ENCODE peak calls at places on chromosomes 6 and 20, in eight cellular contexts. Z is spleen; F is fibroblast of lung; E is endodermal cell; Q is stomach; G is mesenchymal stem cell; U is naive thymus-derived CD4-positive, alpha-beta T cell; K is brain microvascular endothelial cell. Y is an unnamed sample. For H3K36me3, the result is how much of the 10 kb centered on the place peaks cover.

GRCh38 chr20:34312544-34313217 is 9.5 kb upstream of the AHCY start:
- DNase-seq in Z (peak), F (peak), E (peak), Q (peak), G (peak), U (peak), K (peak), Y (peak)

GRCh38 chr20:48313346-48313745 is 514.5 kb downstream of the PREX1 start:
- DNase-seq in Z (no peak), F (no peak), E (peak), Q (no peak), G (peak), U (no peak), K (no peak), Y (no peak)

GRCh38 chr20:49409302-49409969 is 73.0 kb downstream of the KCNB1 start:
- DNase-seq in Z (no peak), F (no peak), E (no peak), Q (no peak), G (no peak), U (no peak), K (no peak), Y (no peak)

GRCh38 chr6:155163616-155164015 is 100.2 kb upstream of the CLDN20 start:
- DNase-seq in Z (no peak), F (no peak), E (no peak), Q (no peak), G (no peak), U (no peak), K (no peak), Y (no peak)

GRCh38 chr20:364905-365794 is 15.4 kb upstream of the TRIB3 start:
- DNase-seq in Z (no peak), F (peak), E (no peak), Q (no peak), G (peak), U (no peak), K (peak), Y (peak)

GRCh38 chr6:91453479-91453878 is 866.6 kb upstream of the MAP3K7 start:
- DNase-seq in Z (no peak), F (no peak), E (no peak), Q (no peak), G (no peak), U (no peak), K (no peak), Y (no peak)

GRCh38 chr6:142763205-142763604 is 181.8 kb downstream of the HIVEP2 start:
- DNase-seq in Z (no peak), F (peak), E (no peak), Q (no peak), G (no peak), U (no peak), K (no peak), Y (peak)

GRCh38 chr6:39199976-39200375 is 29.3 kb downstream of the KCNK5 start:
- DNase-seq in Z (no peak), F (no peak), E (no peak), Q (no peak), G (no peak), U (no peak), K (no peak), Y (no peak)

GRCh38 chr6:150133686-150134085 is 9.2 kb upstream of the PPP1R14C start:
- DNase-seq in Z (no peak), F (no peak), E (no peak), Q (no peak), G (no peak), U (no peak), K (no peak), Y (no peak)

GRCh38 chr20:22807045-22807444 is 222.7 kb upstream of the FOXA2 start:
- DNase-seq in Z (no peak), F (no peak), E (no peak), Q (no peak), G (no peak), U (no peak), K (no peak), Y (peak)

GRCh38 chr20:22807646-22808045 is 223.3 kb upstream of the FOXA2 start:
- DNase-seq in Z (no peak), F (no peak), E (peak), Q (peak), G (no peak), U (no peak), K (no peak), Y (peak)

GRCh38 chr20:22810030-22810429 is 225.1 kb upstream of the SSTR4 start:
- DNase-seq in Z (no peak), F (no peak), E (peak), Q (no peak), G (no peak), U (no peak), K (no peak), Y (no peak)

GRCh38 chr20:22810626-22811559 is 224.2 kb upstream of the SSTR4 start:
- DNase-seq in Z (no peak), F (no peak), E (peak), Q (no peak), G (no peak), U (no peak), K (no peak), Y (no peak)

DNA sequence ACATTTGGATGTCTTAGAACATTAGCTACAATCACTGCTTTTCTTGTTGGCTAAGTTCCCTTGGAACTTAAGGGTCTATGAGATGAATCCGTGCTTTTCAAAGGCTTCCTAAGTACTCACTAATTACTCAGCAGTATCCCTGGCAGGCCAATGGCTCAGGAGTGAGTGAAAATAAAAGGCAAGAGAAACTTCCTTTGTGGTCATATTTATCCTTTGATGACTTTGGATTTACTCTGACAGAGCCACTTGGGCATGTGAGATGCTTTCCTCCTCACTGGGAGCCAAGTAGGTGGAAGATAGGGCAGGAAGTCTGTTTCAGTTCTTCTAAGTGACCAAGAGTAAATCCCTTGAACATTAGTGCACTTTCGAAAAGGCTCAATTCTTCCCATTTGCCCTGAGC is 224.3 kb upstream of the FOXA2 start:
- DNase-seq in Z (no peak), F (no peak), E (peak), Q (no peak), G (no peak), U (no peak), K (no peak), Y (no peak)
- H3K36me3 ChIP-seq in Z (under half), F (under half), E (under half), Q (under half), G (under half), U (under half), K (under half), Y (under half)

DNA sequence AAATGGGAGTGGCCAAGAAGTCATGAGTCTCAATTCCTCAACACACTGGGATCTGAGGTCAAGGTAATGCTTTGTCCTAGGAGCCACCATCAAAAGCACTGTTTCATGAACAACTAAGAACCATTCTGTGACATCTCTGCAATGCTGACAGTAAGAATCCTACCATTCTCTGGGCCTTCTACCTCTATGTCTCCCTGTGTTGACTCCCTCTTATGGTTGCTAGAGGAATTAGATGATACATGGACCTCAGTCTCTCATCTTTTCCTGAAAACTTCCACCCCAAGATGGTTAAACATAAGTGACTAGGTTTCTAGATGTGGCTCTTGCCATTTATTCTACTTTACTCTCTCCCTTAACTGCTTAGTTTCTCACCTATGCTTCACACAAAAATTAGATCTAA is 9.1 kb downstream of the MTRF1L start:
- DNase-seq in Z (no peak), F (no peak), E (no peak), Q (no peak), G (peak), U (no peak), K (no peak), Y (no peak)
- H3K36me3 ChIP-seq in Z (half or more), F (under half), E (half or more), Q (half or more), G (half or more), U (under half), K (under half), Y (under half)

DNA sequence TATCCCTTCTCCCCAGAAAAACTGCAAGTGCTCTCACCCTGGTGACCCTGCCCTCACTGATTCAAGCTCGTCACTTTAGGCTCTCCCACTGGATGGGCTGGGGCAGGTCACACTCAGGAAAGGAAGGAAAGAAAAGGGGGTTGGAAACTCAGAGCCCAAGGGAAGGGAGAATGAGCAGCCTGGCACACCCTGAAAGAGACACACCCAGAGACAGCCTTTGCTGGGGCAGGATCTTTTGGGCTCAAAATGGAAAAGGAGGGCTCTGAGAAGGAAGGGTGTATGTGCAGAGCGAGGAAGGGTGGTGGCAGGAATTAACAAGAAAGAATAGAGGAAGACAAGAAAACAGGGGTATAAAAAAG is 2.5 kb downstream of the PPP1R18 start:
- DNase-seq in Z (no peak), F (no peak), E (no peak), Q (no peak), G (no peak), U (no peak), K (no peak), Y (no peak)
- H3K36me3 ChIP-seq in Z (under half), F (under half), E (under half), Q (under half), G (under half), U (under half), K (under half), Y (under half)

DNA sequence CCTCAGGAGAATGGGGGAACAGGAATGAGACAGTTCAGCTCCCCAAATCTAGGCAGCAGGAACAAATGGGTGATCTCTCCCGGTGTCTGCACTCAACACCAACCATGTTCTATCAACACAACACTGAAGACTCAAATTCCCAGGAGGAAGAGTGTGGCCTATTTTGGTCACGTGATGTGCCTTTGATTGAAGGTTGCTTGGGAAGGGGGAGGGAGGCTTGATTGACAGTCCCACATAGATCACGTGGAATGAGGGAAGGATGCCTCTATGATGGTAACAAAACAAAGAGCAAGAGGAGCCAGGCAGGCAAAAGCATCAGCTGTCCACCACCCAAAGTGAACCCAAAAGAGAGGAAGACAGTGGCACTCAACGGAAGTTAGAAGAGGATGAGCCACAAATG is 364.8 kb downstream of the KIF16B start:
- DNase-seq in Z (no peak), F (no peak), E (no peak), Q (no peak), G (no peak), U (no peak), K (no peak), Y (no peak)
- H3K36me3 ChIP-seq in Z (under half), F (under half), E (under half), Q (under half), G (under half), U (under half), K (under half), Y (under half)